ENCODE peak calls at places on chromosomes 2 and 18, in four cellular contexts. A is neuronal stem cell, V is PC-9, S is upper lobe of right lung. X is an unnamed sample.

GRCh38 chr2:144519934-144520717 is at the start of gene ZEB2:
- DNase-seq in A (peak; percentile 73), V (no peak), S (no peak), X (no peak)

GRCh38 chr2:19358242-19359020 is at the start of gene OSR1:
- DNase-seq in A (peak; percentile 84), V (no peak), S (no peak), X (peak; percentile 87)

GRCh38 chr2:75466708-75467311 is 93.9 kb downstream of the EVA1A start:
- DNase-seq in A (peak; percentile 29), V (no peak), S (no peak), X (no peak)

GRCh38 chr18:12314586-12315305 is 6.7 kb downstream of the TUBB6 start:
- DNase-seq in A (no peak), V (no peak), S (no peak), X (no peak)

GRCh38 chr2:114926303-114926702 is 483.9 kb downstream of the DPP10 start:
- DNase-seq in A (no peak), V (no peak), S (no peak), X (no peak)

GRCh38 chr2:2256011-2256410 is 75.1 kb downstream of the MYT1L start:
- DNase-seq in A (no peak), V (no peak), S (peak; percentile 16), X (no peak)

GRCh38 chr2:26243643-26244478 is 571 bp downstream of the HADHA start:
- DNase-seq in A (peak; percentile 37), V (no peak), S (no peak), X (no peak)

GRCh38 chr2:202286595-202286994 is 21.0 kb downstream of the NOP58 start:
- DNase-seq in A (no peak), V (no peak), S (no peak), X (no peak)

GRCh38 chr2:75429036-75429435 is 131.7 kb downstream of the EVA1A start:
- DNase-seq in A (no peak), V (no peak), S (no peak), X (no peak)

GRCh38 chr2:66426250-66427064 is 8.5 kb upstream of the MEIS1 start:
- DNase-seq in A (no peak), V (no peak), S (no peak), X (peak; percentile 70)

GRCh38 chr2:46979611-46980010 is 64.0 kb upstream of the MCFD2 start:
- DNase-seq in A (no peak), V (no peak), S (no peak), X (peak; percentile 56)

GRCh38 chr2:43169091-43169936 is 57.1 kb downstream of the ZFP36L2 start:
- DNase-seq in A (no peak), V (peak; percentile 90), S (peak; percentile 77), X (peak; percentile 65)

GRCh38 chr2:201129044-201129505 is 13.1 kb downstream of the CFLAR start:
- DNase-seq in A (no peak), V (peak; percentile 65), S (no peak), X (peak; percentile 57)

GRCh38 chr2:120765031-120765910 is 29.6 kb downstream of the GLI2 start:
- DNase-seq in A (no peak), V (no peak), S (peak; percentile 64), X (peak; percentile 56)

GRCh38 chr2:112255875-112256274 is 1.0 kb upstream of the ZC3H8 start:
- DNase-seq in A (no peak), V (no peak), S (no peak), X (no peak)

GRCh38 chr2:43192939-43193651 is 33.3 kb downstream of the ZFP36L2 start:
- DNase-seq in A (no peak), V (no peak), S (no peak), X (no peak)

GRCh38 chr2:85792783-85793441 is 39.1 kb downstream of the ATOH8 start:
- DNase-seq in A (no peak), V (peak; percentile 52), S (peak; percentile 64), X (peak; percentile 30)

GRCh38 chr2:84939426-84940087 is 31.4 kb upstream of the KCMF1 start:
- DNase-seq in A (no peak), V (no peak), S (no peak), X (no peak)

GRCh38 chr2:98839292-98839691 is 96.7 kb downstream of the CRACDL start:
- DNase-seq in A (no peak), V (peak; percentile 56), S (no peak), X (no peak)

GRCh38 chr2:127641846-127642510 is 4.0 kb upstream of the GPR17 start:
- DNase-seq in A (no peak), V (no peak), S (no peak), X (no peak)

GRCh38 chr2:20633794-20634259 is 17.1 kb downstream of the HS1BP3 start:
- DNase-seq in A (no peak), V (peak; percentile 85), S (peak; percentile 88), X (peak; percentile 86)

GRCh38 chr2:235505210-235505741 is 11.4 kb downstream of the AGAP1 start:
- DNase-seq in A (no peak), V (no peak), S (no peak), X (no peak)

GRCh38 chr2:818233-818632 is 132.4 kb upstream of the SNTG2 start:
- DNase-seq in A (no peak), V (no peak), S (no peak), X (no peak)
- H3K9me3 ChIP-seq in A (peaks cover 7% of the 10 kb centered on the region), V (no peaks in the 10 kb centered on the region), S (no peaks in the 10 kb centered on the region), X (no peaks in the 10 kb centered on the region)

GRCh38 chr2:238475571-238475970 is 48.8 kb downstream of the ASB1 start:
- DNase-seq in A (no peak), V (no peak), S (no peak), X (no peak)

GRCh38 chr2:238483656-238484055 is 56.9 kb downstream of the ASB1 start:
- DNase-seq in A (no peak), V (no peak), S (no peak), X (no peak)

GRCh38 chr2:238478216-238478615 is 51.5 kb downstream of the ASB1 start:
- DNase-seq in A (no peak), V (no peak), S (no peak), X (no peak)

GRCh38 chr2:238476258-238476657 is 49.5 kb downstream of the ASB1 start:
- DNase-seq in A (no peak), V (no peak), S (no peak), X (no peak)

DNA sequence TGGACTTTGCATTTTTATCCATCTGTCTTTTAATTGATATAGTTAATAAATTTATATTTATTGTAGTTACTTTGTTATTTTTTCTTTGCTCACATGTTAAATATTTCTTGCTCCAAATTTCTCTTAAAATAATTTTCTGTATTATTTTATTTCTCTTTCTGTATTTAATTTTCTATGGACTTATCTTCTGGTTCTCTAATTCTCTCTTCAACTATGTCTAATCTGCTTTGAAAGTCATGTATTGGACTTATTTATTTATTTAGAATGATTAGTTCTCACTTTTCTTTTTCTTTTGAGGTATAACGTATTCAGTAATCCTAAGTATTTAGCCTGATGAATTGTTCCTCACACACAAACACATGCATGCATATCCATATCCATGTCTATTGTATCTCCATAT is 53.1 kb downstream of the ASB1 start:
- DNase-seq in A (no peak), V (no peak), S (no peak), X (no peak)
- H3K9me3 ChIP-seq in A (peaks cover 6% of the 10 kb centered on the region), V (peaks cover 6% of the 10 kb centered on the region), S (no peaks in the 10 kb centered on the region), X (no peaks in the 10 kb centered on the region)

GRCh38 chr18:80012714-80013113 is 21.5 kb upstream of the RBFA start:
- DNase-seq in A (no peak), V (no peak), S (no peak), X (no peak)
- H3K9me3 ChIP-seq in A (peaks cover 8% of the 10 kb centered on the region), V (no peaks in the 10 kb centered on the region), S (peaks cover 6% of the 10 kb centered on the region), X (no peaks in the 10 kb centered on the region)

DNA sequence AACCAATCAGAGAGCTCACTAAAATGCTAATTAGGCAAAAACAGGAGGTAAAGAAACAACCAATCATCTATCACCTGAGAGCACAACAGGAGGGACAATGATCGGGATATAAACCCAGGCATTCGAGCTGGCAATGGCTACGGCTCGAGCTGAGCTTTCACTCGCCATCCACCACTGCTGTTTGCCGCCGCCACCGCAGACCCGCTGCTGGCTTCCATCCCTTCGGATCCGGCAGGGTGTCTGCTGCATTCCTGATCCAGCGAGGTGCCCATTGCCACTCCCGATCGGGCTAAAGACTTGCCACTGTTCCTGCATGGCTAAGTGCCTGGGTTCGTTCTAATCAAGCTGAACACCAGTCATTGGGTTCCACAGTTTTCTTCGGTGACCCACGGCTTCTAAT is 236.7 kb upstream of the DLGAP1 start:
- DNase-seq in A (no peak), V (no peak), S (no peak), X (no peak)
- H3K9me3 ChIP-seq in A (no peaks in the 10 kb centered on the region), V (no peaks in the 10 kb centered on the region), S (no peaks in the 10 kb centered on the region), X (no peaks in the 10 kb centered on the region)